ENCODE peak calls at places on chromosomes 13 and 19, in seven cellular contexts. X, T, S, P, F, Z and Q are unnamed samples.

GRCh38 chr19:52227196-52227940 is 37.5 kb downstream of the PPP2R1A start:
- DNase-seq in X (no peak), T (no peak), S (no peak), Z (no peak), F (no peak), P (no peak), Q (no peak)

GRCh38 chr19:40313229-40313983 is 28.3 kb upstream of the AKT2 start:
- DNase-seq in F (no peak), T (no peak), S (no peak), P (no peak), X (no peak), Z (no peak), Q (no peak)

GRCh38 chr13:36769545-36769944 is 49.5 kb upstream of the RFXAP start:
- DNase-seq in F (no peak), T (no peak), X (no peak), Z (no peak), S (no peak), P (no peak), Q (no peak)

GRCh38 chr19:49362048-49362925 is at the start of gene TEAD2:
- DNase-seq in X (peak), Z (peak), F (no peak), S (no peak), T (no peak), P (no peak), Q (peak)

GRCh38 chr13:52405767-52406494 is at the start of gene THSD1:
- DNase-seq in Z (peak), S (peak), P (no peak), X (peak), F (no peak), T (no peak), Q (no peak)

GRCh38 chr19:46475976-46476375 is 4.6 kb upstream of the PNMA8A start:
- DNase-seq in X (no peak), F (no peak), Z (peak), S (no peak), P (no peak), T (no peak), Q (no peak)

GRCh38 chr13:52846567-52847321 is 1.7 kb downstream of the PCDH8 start:
- DNase-seq in F (no peak), P (peak), Z (peak), S (peak), X (peak), T (no peak), Q (no peak)

GRCh38 chr19:32599736-32600157 is 18.8 kb downstream of the PDCD5 start:
- DNase-seq in S (peak), F (no peak), X (no peak), Z (peak), T (peak), P (no peak), Q (peak)

GRCh38 chr13:112244495-112245177 is 131.5 kb upstream of the SPACA7 start:
- DNase-seq in X (no peak), T (no peak), Z (no peak), P (no peak), S (no peak), F (no peak), Q (no peak)

GRCh38 chr13:106212436-106213010 is 322.9 kb downstream of the EFNB2 start:
- DNase-seq in F (no peak), S (no peak), P (no peak), Z (no peak), T (no peak), X (no peak), Q (no peak)